ENCODE peak calls at places on chromosomes 2 and 18, in ten cellular contexts. Q, W, F, T, H, V, J, P, O and S are unnamed samples.

GRCh38 chr2:104812281-104812680 is 41.6 kb upstream of the POU3F3 start:
- DNase-seq in Q (no peak), V (no peak), H (no peak), J (no peak), P (no peak), F (no peak), T (no peak), O (no peak), W (no peak), S (no peak)

GRCh38 chr2:11865820-11866219 is 119.4 kb downstream of the LPIN1 start:
- DNase-seq in H (no peak), T (no peak), O (no peak), V (no peak), Q (no peak), J (no peak), P (no peak), W (no peak), F (no peak), S (no peak)

GRCh38 chr18:47915930-47916329 is 14.5 kb downstream of the SMAD2 start:
- DNase-seq in Q (no peak), H (no peak), J (no peak), F (no peak), T (no peak), O (no peak), W (no peak), V (no peak), P (no peak), S (no peak)

GRCh38 chr2:10987861-10988260 is 76.1 kb downstream of the KCNF1 start:
- DNase-seq in T (no peak), O (no peak), F (no peak), V (peak; percentile 45), Q (no peak), P (no peak), J (no peak), W (no peak), H (no peak), S (no peak)

GRCh38 chr18:46502444-46502843 is 154.6 kb downstream of the LOXHD1 start:
- DNase-seq in W (no peak), V (no peak), O (no peak), H (no peak), T (no peak), F (no peak), Q (no peak), P (no peak), J (no peak), S (no peak)

GRCh38 chr2:86393521-86394490 is 47.4 kb upstream of the KDM3A start:
- DNase-seq in H (peak; percentile 42), P (no peak), J (no peak), W (peak; percentile 29), T (no peak), V (no peak), F (no peak), O (no peak), Q (no peak), S (peak; percentile 55)

GRCh38 chr2:180715044-180715443 is 265.4 kb upstream of the UBE2E3 start:
- DNase-seq in W (no peak), P (no peak), H (no peak), O (no peak), T (no peak), J (no peak), Q (no peak), V (no peak), F (no peak), S (no peak)

GRCh38 chr2:20584045-20584636 is 66.8 kb downstream of the HS1BP3 start:
- DNase-seq in J (no peak), F (no peak), H (no peak), T (no peak), W (no peak), V (no peak), P (no peak), Q (no peak), O (peak; percentile 51), S (no peak)

GRCh38 chr2:73494031-73494430 is 108.4 kb downstream of the ALMS1 start:
- DNase-seq in W (no peak), J (no peak), P (peak; percentile 59), V (no peak), O (peak; percentile 30), H (no peak), T (no peak), F (no peak), Q (no peak), S (no peak)

GRCh38 chr18:2169656-2170055 is 401.6 kb downstream of the METTL4 start:
- DNase-seq in J (no peak), T (no peak), H (no peak), O (no peak), Q (no peak), P (no peak), V (no peak), F (no peak), W (no peak), S (no peak)

GRCh38 chr18:2168022-2168421 is 403.3 kb downstream of the METTL4 start:
- DNase-seq in H (no peak), V (no peak), J (no peak), Q (no peak), P (no peak), T (no peak), F (no peak), O (no peak), W (no peak), S (no peak)

GRCh38 chr18:2171840-2172625 is 399.3 kb downstream of the METTL4 start:
- DNase-seq in P (peak; percentile 12), H (no peak), Q (no peak), O (no peak), J (no peak), F (no peak), W (no peak), T (no peak), V (no peak), S (no peak)

GRCh38 chr18:2178036-2178435 is 393.3 kb downstream of the METTL4 start:
- DNase-seq in W (no peak), V (no peak), O (no peak), Q (no peak), P (no peak), F (no peak), J (no peak), H (no peak), T (no peak), S (no peak)

GRCh38 chr18:2173464-2173863 is 397.8 kb downstream of the METTL4 start:
- DNase-seq in T (no peak), F (no peak), J (no peak), Q (no peak), P (no peak), O (no peak), V (no peak), W (no peak), H (peak; percentile 41), S (no peak)
- TF ChIP-seq EP300 in T (no peak), F (no peak), J (peak; percentile 20), Q (no peak), P (no peak), O (no peak), V (no peak), W (no peak), H (no peak), S (no peak)

DNA sequence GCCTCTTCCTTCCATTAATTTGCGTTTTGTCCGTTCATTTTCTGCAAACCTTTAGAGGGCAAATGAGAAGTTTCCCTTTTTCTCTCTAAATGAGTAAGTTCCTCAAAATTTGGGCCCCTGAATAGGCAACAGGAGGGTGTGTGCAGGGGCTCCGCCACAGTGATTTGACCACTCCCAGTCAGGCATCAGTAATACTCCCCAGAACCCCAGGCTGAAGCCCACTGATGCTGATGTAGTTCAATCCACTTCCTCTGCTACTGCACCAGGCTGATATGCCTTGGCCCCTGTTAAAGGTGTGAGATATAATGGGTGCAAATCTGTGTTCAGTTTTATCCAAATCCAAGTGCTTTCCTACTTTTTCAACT is 1150.0 kb downstream of the RPIA start:
- DNase-seq in J (no peak), Q (no peak), V (no peak), P (no peak), H (no peak), O (no peak), W (no peak), T (no peak), F (no peak), S (peak; percentile 86)
- TF ChIP-seq EP300 in J (no peak), Q (no peak), V (no peak), P (no peak), H (no peak), O (no peak), W (no peak), T (no peak), F (no peak), S (no peak)

DNA sequence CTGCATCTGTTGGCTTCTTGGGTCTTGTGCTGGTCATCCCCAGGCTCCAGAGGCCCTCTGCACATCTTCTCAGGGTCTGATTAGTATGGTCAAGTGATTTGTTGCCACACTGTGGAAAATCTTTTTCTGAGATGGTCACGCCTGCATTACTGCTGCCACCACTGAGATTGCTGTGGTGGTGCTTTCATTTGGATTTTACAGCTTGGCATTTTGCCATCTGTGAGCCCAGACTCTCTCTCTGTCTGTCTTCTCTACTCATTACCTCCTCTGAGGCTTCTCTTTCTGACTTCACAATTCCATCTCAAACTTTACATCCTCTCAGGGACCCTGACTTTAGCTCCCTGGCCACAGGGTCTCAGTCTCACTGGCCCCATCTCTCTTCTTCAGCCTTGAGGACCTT is 154.6 kb downstream of the LRRTM1 start:
- DNase-seq in J (no peak), W (no peak), Q (no peak), T (no peak), P (no peak), O (no peak), V (no peak), H (no peak), F (no peak), S (peak; percentile 86)
- TF ChIP-seq EP300 in J (no peak), W (no peak), Q (no peak), T (no peak), P (no peak), O (no peak), V (no peak), H (no peak), F (no peak), S (no peak)

GRCh38 chr2:18373664-18374063 is 186.8 kb downstream of the RDH14 start:
- DNase-seq in F (no peak), O (no peak), J (no peak), P (no peak), V (no peak), W (no peak), Q (no peak), T (no peak), H (no peak), S (no peak)
- TF ChIP-seq EP300 in F (no peak), O (no peak), J (no peak), P (no peak), V (no peak), W (no peak), Q (no peak), T (no peak), H (no peak), S (no peak)

GRCh38 chr2:58429285-58429874 is 188.3 kb upstream of the FANCL start:
- DNase-seq in Q (no peak), V (no peak), O (no peak), P (no peak), W (no peak), T (no peak), H (no peak), F (no peak), J (no peak), S (no peak)
- TF ChIP-seq EP300 in Q (no peak), V (no peak), O (no peak), P (no peak), W (no peak), T (no peak), H (no peak), F (no peak), J (no peak), S (no peak)

GRCh38 chr18:26362021-26362420 is 135.8 kb downstream of the TAF4B start:
- DNase-seq in F (no peak), V (no peak), H (no peak), Q (no peak), J (no peak), T (no peak), W (no peak), O (no peak), P (no peak), S (no peak)
- TF ChIP-seq EP300 in F (no peak), V (no peak), H (no peak), Q (no peak), J (no peak), T (no peak), W (no peak), O (no peak), P (no peak), S (no peak)